ENCODE peak calls at places on chromosomes 1 and 21, in nine cellular contexts. R is HL-60, Z is endothelial cell of umbilical vein, M is tibial artery, E is psoas muscle, Q is right lobe of liver, B is kidney, T is IMR-90, X is heart left ventricle. Y is an unnamed sample.

GRCh38 chr21:35512321-35512720 is 463.2 kb upstream of the RUNX1 start:
- DNase-seq in M (no peak), E (no peak), Q (no peak), T (peak; percentile 31), R (no peak), X (no peak), B (no peak), Z (no peak), Y (no peak)

GRCh38 chr1:154276797-154277196 is 4.4 kb downstream of the HAX1 start:
- DNase-seq in T (no peak), M (no peak), R (no peak), E (no peak), Q (no peak), X (no peak), B (no peak), Z (no peak), Y (no peak)

GRCh38 chr1:57017717-57018116 is 51.9 kb upstream of the C8B start:
- DNase-seq in X (no peak), Z (no peak), T (no peak), B (no peak), R (peak; percentile 6), Q (no peak), E (no peak), M (no peak), Y (no peak)

GRCh38 chr1:6141601-6142000 is 38.5 kb downstream of the CHD5 start:
- DNase-seq in R (no peak), M (no peak), Q (no peak), B (peak; percentile 32), Z (no peak), X (no peak), E (peak; percentile 18), T (no peak), Y (no peak)

GRCh38 chr1:26946270-26946669 is 14.0 kb downstream of the KDF1 start:
- DNase-seq in E (no peak), Q (peak; percentile 74), R (no peak), X (peak; percentile 28), T (no peak), B (no peak), Z (no peak), M (no peak), Y (no peak)

GRCh38 chr1:66981679-66982078 is 56.9 kb downstream of the MIER1 start:
- DNase-seq in M (no peak), R (no peak), Q (peak; percentile 58), T (peak; percentile 18), E (no peak), X (peak; percentile 40), B (no peak), Z (no peak), Y (no peak)

GRCh38 chr1:112501810-112502641 is 6.7 kb upstream of the WNT2B start:
- DNase-seq in R (no peak), Q (peak; percentile 59), M (peak; percentile 53), B (peak; percentile 89), E (peak; percentile 77), T (peak; percentile 54), X (peak; percentile 78), Z (peak; percentile 71), Y (peak; percentile 46)

GRCh38 chr1:246067432-246068021 is 439.6 kb downstream of the SMYD3 start:
- DNase-seq in Q (no peak), R (no peak), X (no peak), M (no peak), T (peak; percentile 54), Z (no peak), E (no peak), B (peak; percentile 61), Y (no peak)

GRCh38 chr1:216785211-216785610 is 62.0 kb upstream of the ESRRG start:
- DNase-seq in Q (no peak), E (no peak), Z (no peak), R (no peak), B (no peak), M (no peak), T (no peak), X (no peak), Y (no peak)

GRCh38 chr1:159879977-159880376 is 17.5 kb upstream of the VSIG8 start:
- DNase-seq in Q (no peak), X (no peak), M (no peak), T (peak; percentile 87), B (no peak), E (no peak), R (peak; percentile 63), Z (no peak), Y (no peak)

GRCh38 chr1:61337981-61338848 is 255.9 kb downstream of the NFIA start:
- DNase-seq in M (peak; percentile 81), T (peak; percentile 75), B (peak; percentile 82), X (peak; percentile 62), Z (peak; percentile 93), R (no peak), E (peak; percentile 84), Q (peak; percentile 82), Y (peak; percentile 75)

GRCh38 chr1:112513112-112513870 is 4.5 kb downstream of the WNT2B start:
- DNase-seq in Z (no peak), M (no peak), R (no peak), E (no peak), B (no peak), X (no peak), Q (no peak), T (peak; percentile 84), Y (no peak)

GRCh38 chr1:54583868-54584267 is 35.8 kb downstream of the ACOT11 start:
- DNase-seq in E (no peak), Q (no peak), B (no peak), T (no peak), Z (no peak), X (no peak), R (no peak), M (no peak), Y (no peak)

GRCh38 chr1:107135466-107135865 is 5.4 kb upstream of the NTNG1 start:
- DNase-seq in T (peak; percentile 36), R (no peak), E (no peak), X (no peak), Z (peak; percentile 1), B (no peak), Q (no peak), M (no peak), Y (no peak)

GRCh38 chr21:37783016-37783415 is 133.2 kb downstream of the KCNJ6 start:
- DNase-seq in B (no peak), E (no peak), Z (no peak), Q (no peak), X (no peak), T (peak; percentile 35), R (no peak), M (no peak), Y (no peak)

GRCh38 chr1:210587547-210587946 is 258.8 kb downstream of the HHAT start:
- DNase-seq in Q (no peak), T (peak; percentile 25), Z (no peak), E (no peak), B (no peak), R (no peak), X (no peak), M (no peak), Y (no peak)

GRCh38 chr1:53685272-53686051 is 53.5 kb downstream of the GLIS1 start:
- DNase-seq in Z (peak; percentile 6), Q (no peak), E (no peak), M (no peak), T (peak; percentile 45), B (no peak), X (no peak), R (no peak), Y (no peak)

GRCh38 chr1:211133393-211133840 is 531 bp downstream of the KCNH1 start:
- DNase-seq in E (peak; percentile 51), B (peak; percentile 75), X (no peak), M (no peak), Z (no peak), Q (no peak), T (no peak), R (no peak), Y (no peak)

GRCh38 chr1:87328121-87329050 is at the start of gene LMO4:
- DNase-seq in R (peak; percentile 80), Z (peak; percentile 97), T (peak; percentile 98), M (peak; percentile 98), E (peak; percentile 97), Q (peak; percentile 97), X (peak; percentile 97), B (peak; percentile 99), Y (peak; percentile 93)
- TF ChIP-seq CTCF in R (no peak), Z (no peak), T (no peak), M (peak; percentile 24), E (no peak), Q (no peak), X (no peak), B (no peak), Y (no peak)

GRCh38 chr1:19720973-19721372 is 56.3 kb downstream of the HTR6 start:
- DNase-seq in R (no peak), Q (no peak), M (no peak), T (no peak), Z (no peak), B (no peak), E (no peak), X (no peak), Y (no peak)
- H3K27ac ChIP-seq in R (no peak overlapping the region), Q (no peak overlapping the region), M (no peak overlapping the region), T (no peak overlapping the region), Z (no peak overlapping the region), B (no peak overlapping the region), E (no peak overlapping the region), X (no peak overlapping the region), Y (no peak overlapping the region)

DNA sequence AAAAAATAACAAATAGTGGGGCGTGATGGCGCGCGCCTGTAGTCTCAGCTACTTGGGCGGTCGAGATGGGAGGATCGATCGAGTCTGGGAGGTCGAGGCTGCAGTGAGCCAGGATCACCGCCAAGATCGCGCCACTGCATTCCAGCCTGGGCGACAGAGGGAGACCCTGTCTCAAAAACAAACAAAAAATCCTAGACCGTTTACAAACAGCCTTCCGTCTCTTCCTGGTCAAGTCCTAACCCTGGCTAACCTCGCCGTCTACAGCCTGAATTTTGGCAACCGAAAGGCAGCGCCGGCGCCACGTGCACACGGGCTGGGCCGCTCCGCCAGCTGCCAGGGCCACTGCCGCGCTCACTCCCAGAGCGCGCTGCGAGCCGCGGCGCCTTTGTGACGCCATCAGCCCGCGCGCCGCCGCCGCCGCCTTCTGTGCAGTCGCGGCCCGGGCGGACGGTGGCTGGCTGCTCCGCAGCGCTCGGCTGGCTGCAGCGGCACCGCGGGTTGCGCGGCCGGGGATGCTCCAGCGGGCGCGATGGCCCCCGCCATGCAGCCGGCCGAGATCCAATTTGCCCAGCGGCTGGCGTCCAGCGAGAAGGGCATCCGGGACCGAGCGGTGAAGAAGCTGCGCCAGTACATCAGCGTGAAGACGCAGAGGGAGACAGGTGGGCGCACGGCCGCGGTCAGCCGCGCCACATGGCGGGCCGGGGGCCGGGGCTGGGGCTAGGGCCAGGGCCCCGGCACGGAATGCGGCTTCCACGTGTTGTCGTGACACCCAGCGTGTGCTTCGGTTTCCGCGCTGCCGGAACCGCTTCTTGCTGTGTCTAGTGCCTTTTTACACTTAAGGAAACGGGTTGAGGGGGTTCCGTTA is at the start of the genes HSF2BP and RRP1B:
- DNase-seq in M (peak; percentile 70), T (peak; percentile 79), Q (peak; percentile 90), E (peak; percentile 92), B (peak; percentile 92), Z (peak; percentile 80), R (peak; percentile 80), X (peak; percentile 86), Y (peak; percentile 87)
- TF ChIP-seq CTCF in M (no peak), T (peak; percentile 18), Q (no peak), E (no peak), B (no peak), Z (no peak), R (no peak), X (no peak), Y (no peak)

DNA sequence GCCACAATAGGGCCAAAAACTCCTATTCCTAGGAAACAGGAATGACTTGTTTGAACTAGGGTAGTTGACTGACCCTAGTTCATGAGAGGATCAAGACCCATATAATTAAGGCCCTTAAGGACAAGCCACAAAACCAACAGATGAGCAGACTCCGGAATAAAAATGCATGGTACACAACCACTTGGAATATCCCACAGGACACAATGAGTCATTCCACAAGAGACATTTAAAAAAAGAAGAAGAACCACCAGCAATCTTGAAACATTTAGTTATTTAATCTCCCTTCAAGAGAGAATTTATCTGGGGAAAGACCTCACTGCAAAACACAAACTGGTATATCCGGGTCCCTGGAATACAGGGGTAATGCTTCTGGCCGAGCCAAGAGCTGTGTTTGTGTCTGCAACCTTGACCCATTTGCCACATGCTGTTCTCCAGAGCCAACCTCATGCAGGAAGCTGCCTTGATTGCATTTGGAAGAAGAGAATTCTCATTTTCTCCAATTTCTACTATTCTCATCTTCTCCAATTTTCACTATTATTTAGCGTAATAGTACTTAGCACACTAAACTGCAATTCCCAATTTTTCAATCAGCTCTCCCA is 135.5 kb downstream of the TGFBR3 start:
- DNase-seq in M (no peak), Q (no peak), R (no peak), Z (no peak), B (no peak), E (no peak), X (no peak), T (no peak), Y (no peak)
- H3K27ac ChIP-seq in M (peak overlapping the region; percentile 45), Q (peak overlapping the region; percentile 71), R (no peak overlapping the region), Z (no peak overlapping the region), B (no peak overlapping the region), E (peak overlapping the region; percentile 33), X (peak overlapping the region; percentile 19), T (no peak overlapping the region), Y (peak overlapping the region; percentile 27)

Y was measured in pancreas.